ENCODE peak calls at places on chromosomes 2 and 18, in seven cellular contexts. Q is HL-60, E is heart right ventricle, N is transverse colon, R is tibial nerve, D is ascending aorta, T is tibial artery. O is an unnamed sample.

GRCh38 chr2:132725716-132726115 is 55.7 kb upstream of the LYPD1 start:
- DNase-seq in Q (no peak), E (no peak), N (no peak), R (no peak), D (no peak), T (no peak), O (no peak)

GRCh38 chr2:11388262-11389047 is 44.0 kb upstream of the ROCK2 start:
- DNase-seq in Q (no peak), E (no peak), N (peak; percentile 78), R (no peak), D (no peak), T (no peak), O (no peak)

GRCh38 chr2:55338268-55338667 is 69.2 kb upstream of the MTIF2 start:
- DNase-seq in Q (no peak), E (no peak), N (no peak), R (no peak), D (no peak), T (no peak), O (no peak)

GRCh38 chr2:219571311-219572236 is at the start of gene OBSL1:
- DNase-seq in Q (peak; percentile 47), E (peak; percentile 84), N (peak; percentile 41), R (no peak), D (no peak), T (peak; percentile 87), O (no peak)

GRCh38 chr2:39494784-39495251 is 57.7 kb upstream of the MAP4K3 start:
- DNase-seq in Q (no peak), E (no peak), N (no peak), R (no peak), D (no peak), T (no peak), O (no peak)

GRCh38 chr2:239399404-239399999 is 1.3 kb downstream of the HDAC4 start:
- DNase-seq in Q (peak; percentile 26), E (no peak), N (peak; percentile 71), R (no peak), D (no peak), T (no peak), O (no peak)

GRCh38 chr2:55159037-55159651 is 72.9 kb downstream of the CLHC1 start:
- DNase-seq in Q (peak; percentile 32), E (peak; percentile 65), N (no peak), R (no peak), D (no peak), T (peak; percentile 88), O (no peak)

GRCh38 chr18:987325-988186 is 82.9 kb downstream of the ADCYAP1 start:
- DNase-seq in Q (no peak), E (no peak), N (no peak), R (no peak), D (no peak), T (no peak), O (no peak)

GRCh38 chr18:45056907-45057306 is 376.2 kb downstream of the SETBP1 start:
- DNase-seq in Q (no peak), E (no peak), N (no peak), R (no peak), D (no peak), T (no peak), O (no peak)

GRCh38 chr18:34697891-34698290 is 12.2 kb upstream of the DTNA start:
- DNase-seq in Q (no peak), E (no peak), N (no peak), R (no peak), D (no peak), T (no peak), O (no peak)

GRCh38 chr2:154556607-154557006 is 141.9 kb upstream of the KCNJ3 start:
- DNase-seq in Q (no peak), E (no peak), N (no peak), R (no peak), D (no peak), T (no peak), O (no peak)

GRCh38 chr2:84888401-84889276 is 7.8 kb upstream of the TRABD2A start:
- DNase-seq in Q (peak; percentile 92), E (no peak), N (peak; percentile 52), R (no peak), D (no peak), T (no peak), O (peak; percentile 16)

GRCh38 chr2:126668254-126668653 is 12.3 kb downstream of the GYPC start:
- DNase-seq in Q (no peak), E (no peak), N (no peak), R (no peak), D (no peak), T (no peak), O (no peak)

GRCh38 chr2:109029444-109030193 is 40.6 kb upstream of the EDAR start:
- DNase-seq in Q (no peak), E (no peak), N (no peak), R (no peak), D (no peak), T (no peak), O (no peak)

GRCh38 chr2:109031481-109032228 is 42.6 kb upstream of the EDAR start:
- DNase-seq in Q (peak; percentile 92), E (peak; percentile 45), N (peak; percentile 49), R (no peak), D (no peak), T (no peak), O (no peak)

GRCh38 chr2:109032229-109032800 is 43.3 kb upstream of the EDAR start:
- DNase-seq in Q (no peak), E (no peak), N (no peak), R (no peak), D (no peak), T (no peak), O (no peak)

GRCh38 chr2:109030870-109031480 is 42.0 kb upstream of the EDAR start:
- DNase-seq in Q (no peak), E (no peak), N (no peak), R (no peak), D (no peak), T (no peak), O (no peak)

DNA sequence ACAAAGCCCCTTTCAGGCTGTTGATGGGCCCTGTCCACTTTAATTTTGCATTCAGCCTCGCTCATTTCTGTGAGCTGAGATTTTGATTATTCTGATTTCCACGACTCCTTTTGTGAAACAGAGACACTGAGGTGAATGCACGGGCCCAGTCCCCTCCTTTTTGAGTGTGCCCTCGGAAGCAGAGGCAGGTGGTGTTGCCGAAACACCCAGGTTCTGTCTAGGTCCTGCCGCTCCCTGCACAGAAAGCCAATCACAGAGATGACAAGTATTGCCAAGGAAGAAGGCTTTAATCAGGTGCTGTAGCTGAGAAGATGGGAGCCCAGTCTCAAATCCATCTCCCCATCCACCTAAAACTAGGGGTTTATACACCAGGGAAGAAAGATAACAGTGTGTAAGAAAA is 44.2 kb upstream of the EDAR start:
- DNase-seq in Q (no peak), E (no peak), N (no peak), R (no peak), D (no peak), T (no peak), O (no peak)
- H3K27ac ChIP-seq in Q (peak overlapping the region; percentile 85), E (no peak overlapping the region), N (no peak overlapping the region), R (peak overlapping the region; percentile 38), D (no peak overlapping the region), T (no peak overlapping the region), O (peak overlapping the region; percentile 58)

DNA sequence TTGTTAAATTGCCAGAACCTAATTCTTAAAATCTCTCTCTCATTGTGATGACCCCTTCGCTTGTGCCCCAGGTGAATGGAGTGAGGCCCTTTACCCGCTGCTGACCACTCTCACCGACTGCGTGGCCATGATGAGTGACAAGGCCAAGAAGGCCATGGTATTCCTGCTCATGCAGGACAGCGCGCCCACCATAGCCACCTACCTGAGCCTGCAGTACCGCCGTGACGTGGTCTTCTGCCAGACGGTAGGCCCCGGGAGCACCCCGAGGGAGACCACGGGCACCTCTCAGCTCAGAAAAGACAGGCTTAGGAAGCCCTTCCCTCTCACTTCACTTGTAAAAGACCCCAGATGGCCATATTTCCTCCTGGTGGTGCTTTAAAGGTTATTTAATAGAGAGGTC is 44.9 kb downstream of the COA5 start:
- DNase-seq in Q (no peak), E (no peak), N (no peak), R (no peak), D (no peak), T (peak; percentile 54), O (no peak)
- H3K4me3 ChIP-seq in Q (no peak overlapping the region), E (no peak overlapping the region), N (no peak overlapping the region), R (no peak overlapping the region), D (no peak overlapping the region), T (no peak overlapping the region), O (no peak overlapping the region)

DNA sequence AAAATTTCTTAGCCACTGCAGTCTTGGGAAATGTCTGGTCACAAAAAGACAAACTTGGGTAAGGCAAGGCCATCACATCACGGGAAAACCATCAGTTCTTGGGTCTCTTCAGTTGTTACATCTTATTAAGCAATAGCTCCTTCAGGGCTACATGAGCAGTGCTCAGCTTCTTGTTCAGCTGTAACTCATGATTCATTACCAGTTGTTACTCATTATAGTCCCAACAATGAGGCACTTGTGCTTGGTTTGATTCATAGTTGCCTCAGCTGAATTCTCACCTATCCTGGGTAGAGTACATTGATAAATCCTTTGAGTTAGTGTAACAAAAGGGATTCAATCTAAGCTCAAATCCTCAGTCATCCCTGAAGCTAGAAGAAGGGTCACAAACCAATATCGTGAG is 102.4 kb upstream of the DCC start:
- DNase-seq in Q (no peak), E (no peak), N (no peak), R (no peak), D (no peak), T (no peak), O (no peak)
- H3K27ac ChIP-seq in Q (no peak overlapping the region), E (no peak overlapping the region), N (no peak overlapping the region), R (no peak overlapping the region), D (no peak overlapping the region), T (no peak overlapping the region), O (no peak overlapping the region)

GRCh38 chr2:238282861-238283738 is 5.3 kb downstream of the PER2 start:
- DNase-seq in Q (no peak), E (no peak), N (no peak), R (no peak), D (no peak), T (no peak), O (no peak)

GRCh38 chr2:238285653-238286082 is 2.7 kb downstream of the PER2 start:
- DNase-seq in Q (peak; percentile 47), E (peak; percentile 31), N (peak; percentile 89), R (peak; percentile 90), D (peak; percentile 65), T (peak; percentile 95), O (peak; percentile 20)

GRCh38 chr2:238286551-238286950 is 1.9 kb downstream of the PER2 start:
- DNase-seq in Q (peak; percentile 53), E (peak; percentile 35), N (peak; percentile 67), R (peak; percentile 49), D (peak; percentile 56), T (peak; percentile 91), O (no peak)

GRCh38 chr2:238286095-238286494 is 2.3 kb downstream of the PER2 start:
- DNase-seq in Q (no peak), E (no peak), N (no peak), R (no peak), D (no peak), T (no peak), O (no peak)

DNA sequence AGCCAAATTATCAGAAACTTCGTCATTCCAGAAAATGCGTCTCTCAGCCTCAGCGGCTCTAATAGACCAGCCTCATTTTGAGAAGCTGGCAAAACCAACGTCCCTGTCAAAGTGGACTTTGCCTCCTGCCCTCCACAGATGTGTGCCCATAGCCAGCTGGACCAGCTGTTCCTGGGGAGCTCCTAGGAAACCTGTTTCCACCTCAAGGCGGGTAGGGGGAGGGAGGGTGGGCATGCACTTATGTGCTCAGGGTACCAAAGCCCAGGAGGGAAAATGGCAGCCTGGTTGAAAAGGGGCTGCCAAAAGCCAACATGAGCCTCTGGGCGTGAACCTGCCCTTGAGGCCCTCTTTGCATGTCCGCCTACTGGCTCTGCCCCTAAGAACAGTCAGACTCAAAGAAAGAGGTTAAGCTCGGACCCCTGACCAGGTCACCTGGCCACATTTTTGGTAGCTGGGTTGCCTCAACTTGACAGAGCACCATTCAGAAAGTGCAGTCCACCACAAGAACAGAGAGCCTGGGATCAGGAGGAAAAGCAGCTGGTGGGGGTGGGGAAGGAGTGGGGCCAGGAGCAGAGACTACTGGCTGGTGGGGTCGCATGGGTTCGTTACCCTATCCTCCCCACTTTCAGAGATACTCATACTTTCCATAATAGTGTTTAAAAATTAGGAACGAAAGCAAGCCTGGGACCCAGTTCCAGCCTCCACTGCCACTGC is 3.5 kb downstream of the PER2 start:
- DNase-seq in Q (no peak), E (no peak), N (peak; percentile 51), R (no peak), D (no peak), T (no peak), O (no peak)
- H3K4me3 ChIP-seq in Q (no peak overlapping the region), E (peak overlapping the region; percentile 99), N (no peak overlapping the region), R (no peak overlapping the region), D (peak overlapping the region; percentile 33), T (no peak overlapping the region), O (no peak overlapping the region)

O was measured in esophagus squamous epithelium.